ENCODE peak calls at places on chromosomes 11 and 22, in seven cellular contexts. F is kidney, M is A549, U is tibial nerve, H is fibroblast of lung, R is colonic mucosa, E is heart left ventricle. P is an unnamed sample.

GRCh38 chr11:121437018-121437685 is 15.0 kb upstream of the SORL1 start:
- DNase-seq in E (no peak), H (peak; percentile 51), F (no peak), M (no peak), R (no peak), U (peak; percentile 48), P (no peak)

GRCh38 chr11:134665571-134666268 is 253.7 kb upstream of the B3GAT1 start:
- DNase-seq in H (no peak), R (no peak), M (no peak), F (no peak), E (no peak), U (no peak), P (no peak)

GRCh38 chr11:86440843-86441242 is 66.2 kb downstream of the CCDC81 start:
- DNase-seq in H (no peak), M (no peak), E (no peak), F (no peak), R (no peak), U (no peak), P (no peak)

GRCh38 chr11:27699242-27699925 is 871 bp downstream of the BDNF start:
- DNase-seq in E (no peak), H (peak; percentile 59), U (no peak), M (peak; percentile 73), F (no peak), R (no peak), P (no peak)

GRCh38 chr11:76678316-76678715 is 7.8 kb upstream of the LRRC32 start:
- DNase-seq in U (no peak), E (no peak), R (no peak), F (no peak), H (no peak), M (no peak), P (no peak)

GRCh38 chr11:119107538-119108150 is 500 bp downstream of the C2CD2L start:
- DNase-seq in R (peak; percentile 33), U (no peak), M (no peak), E (no peak), H (no peak), F (no peak), P (no peak)

GRCh38 chr11:17423533-17424310 is 35.3 kb upstream of the KCNJ11 start:
- DNase-seq in R (peak; percentile 72), H (no peak), E (no peak), U (no peak), F (no peak), M (peak; percentile 29), P (no peak)

GRCh38 chr22:45554040-45554406 is 51.3 kb downstream of the FBLN1 start:
- DNase-seq in E (no peak), M (no peak), R (no peak), H (no peak), U (no peak), F (peak; percentile 77), P (no peak)

GRCh38 chr11:131511794-131512193 is 141.4 kb downstream of the NTM start:
- DNase-seq in R (peak; percentile 50), H (no peak), E (peak; percentile 49), U (peak; percentile 27), M (peak; percentile 9), F (no peak), P (no peak)

GRCh38 chr11:19786644-19787043 is 74.0 kb downstream of the NAV2 start:
- DNase-seq in R (peak; percentile 56), M (no peak), E (no peak), H (no peak), U (no peak), F (no peak), P (no peak)

GRCh38 chr22:29128891-29129643 is 56.2 kb downstream of the KREMEN1 start:
- DNase-seq in F (no peak), H (no peak), U (no peak), R (no peak), E (no peak), M (no peak), P (no peak)

GRCh38 chr11:25562417-25562816 is 769.5 kb upstream of the ANO3 start:
- DNase-seq in M (no peak), R (no peak), U (no peak), F (no peak), H (peak; percentile 24), E (peak; percentile 30), P (no peak)

GRCh38 chr11:23585700-23586099 is 725.4 kb upstream of the CCDC179 start:
- DNase-seq in R (no peak), E (no peak), F (no peak), U (no peak), M (no peak), H (peak; percentile 37), P (no peak)

GRCh38 chr22:30212363-30212995 is 34.1 kb downstream of the LIF start:
- DNase-seq in F (peak; percentile 87), E (peak; percentile 69), R (no peak), U (peak; percentile 66), H (peak; percentile 90), M (peak; percentile 98), P (peak; percentile 81)

GRCh38 chr22:29313126-29314071 is 2.1 kb downstream of the RASL10A start:
- DNase-seq in F (peak; percentile 78), M (peak; percentile 70), E (no peak), U (no peak), R (peak; percentile 43), H (peak; percentile 47), P (no peak)

GRCh38 chr11:107505667-107506066 is 48.0 kb upstream of the CWF19L2 start:
- DNase-seq in H (no peak), E (no peak), F (no peak), R (no peak), M (no peak), U (no peak), P (no peak)

GRCh38 chr22:42719656-42720262 is 911 bp downstream of the A4GALT start:
- DNase-seq in H (no peak), F (peak; percentile 82), R (no peak), U (no peak), M (no peak), E (peak; percentile 37), P (no peak)

GRCh38 chr11:128411812-128412211 is 175.5 kb downstream of the ETS1 start:
- DNase-seq in F (no peak), H (no peak), U (no peak), M (no peak), R (no peak), E (no peak), P (no peak)

GRCh38 chr11:65862191-65862735 is 2.0 kb downstream of the MUS81 start:
- DNase-seq in E (peak; percentile 24), F (peak; percentile 76), H (no peak), U (no peak), R (no peak), M (no peak), P (no peak)

GRCh38 chr22:17786435-17787158 is 12.3 kb upstream of the BID start:
- DNase-seq in E (peak; percentile 89), H (peak; percentile 34), R (no peak), M (no peak), F (peak; percentile 85), U (peak; percentile 54), P (no peak)
- H3K4me3 ChIP-seq in E (no peak overlapping the region), H (no peak overlapping the region), R (no peak overlapping the region), M (no peak overlapping the region), F (no peak overlapping the region), U (no peak overlapping the region), P (no peak overlapping the region)

GRCh38 chr11:100177651-100178050 is 509.4 kb upstream of the ARHGAP42 start:
- DNase-seq in F (no peak), M (no peak), U (no peak), H (no peak), E (no peak), R (no peak), P (no peak)

DNA sequence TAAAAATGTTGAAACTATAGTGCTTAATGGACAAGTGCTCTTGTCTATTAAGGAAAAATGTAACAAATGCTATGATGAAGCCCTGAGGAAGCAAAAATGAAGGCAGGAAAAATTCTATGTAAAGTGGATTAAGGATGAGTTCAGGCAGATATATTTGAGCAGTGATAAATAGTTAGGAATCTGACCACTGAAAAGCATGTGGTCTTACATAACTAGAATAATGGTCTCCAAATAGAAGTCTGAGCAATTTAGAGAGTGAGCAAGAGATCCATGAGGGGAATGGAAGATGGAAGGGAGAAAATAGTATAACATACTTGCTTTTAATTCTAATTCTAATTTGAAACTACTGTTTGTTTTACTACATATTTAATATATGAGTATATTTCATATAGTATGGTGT is 510.6 kb upstream of the ARHGAP42 start:
- DNase-seq in M (no peak), F (no peak), R (no peak), H (no peak), U (no peak), E (no peak), P (no peak)
- TF ChIP-seq CTCF in M (no peak), F (no peak), R (no peak), H (no peak), U (no peak), E (no peak), P (no peak)

GRCh38 chr11:62501432-62501891 is 45.1 kb downstream of the AHNAK start:
- DNase-seq in R (no peak), H (peak; percentile 22), F (no peak), M (no peak), U (no peak), E (peak; percentile 81), P (no peak)

GRCh38 chr11:62498492-62499286 is 47.9 kb downstream of the AHNAK start:
- DNase-seq in R (no peak), E (no peak), H (no peak), F (no peak), U (no peak), M (no peak), P (no peak)

GRCh38 chr11:62502030-62502730 is 44.4 kb downstream of the AHNAK start:
- DNase-seq in R (no peak), H (no peak), U (no peak), M (no peak), F (no peak), E (no peak), P (no peak)

GRCh38 chr11:62497132-62497915 is 49.3 kb downstream of the AHNAK start:
- DNase-seq in R (peak; percentile 65), U (no peak), H (peak; percentile 66), E (no peak), F (no peak), M (peak; percentile 85), P (no peak)

DNA sequence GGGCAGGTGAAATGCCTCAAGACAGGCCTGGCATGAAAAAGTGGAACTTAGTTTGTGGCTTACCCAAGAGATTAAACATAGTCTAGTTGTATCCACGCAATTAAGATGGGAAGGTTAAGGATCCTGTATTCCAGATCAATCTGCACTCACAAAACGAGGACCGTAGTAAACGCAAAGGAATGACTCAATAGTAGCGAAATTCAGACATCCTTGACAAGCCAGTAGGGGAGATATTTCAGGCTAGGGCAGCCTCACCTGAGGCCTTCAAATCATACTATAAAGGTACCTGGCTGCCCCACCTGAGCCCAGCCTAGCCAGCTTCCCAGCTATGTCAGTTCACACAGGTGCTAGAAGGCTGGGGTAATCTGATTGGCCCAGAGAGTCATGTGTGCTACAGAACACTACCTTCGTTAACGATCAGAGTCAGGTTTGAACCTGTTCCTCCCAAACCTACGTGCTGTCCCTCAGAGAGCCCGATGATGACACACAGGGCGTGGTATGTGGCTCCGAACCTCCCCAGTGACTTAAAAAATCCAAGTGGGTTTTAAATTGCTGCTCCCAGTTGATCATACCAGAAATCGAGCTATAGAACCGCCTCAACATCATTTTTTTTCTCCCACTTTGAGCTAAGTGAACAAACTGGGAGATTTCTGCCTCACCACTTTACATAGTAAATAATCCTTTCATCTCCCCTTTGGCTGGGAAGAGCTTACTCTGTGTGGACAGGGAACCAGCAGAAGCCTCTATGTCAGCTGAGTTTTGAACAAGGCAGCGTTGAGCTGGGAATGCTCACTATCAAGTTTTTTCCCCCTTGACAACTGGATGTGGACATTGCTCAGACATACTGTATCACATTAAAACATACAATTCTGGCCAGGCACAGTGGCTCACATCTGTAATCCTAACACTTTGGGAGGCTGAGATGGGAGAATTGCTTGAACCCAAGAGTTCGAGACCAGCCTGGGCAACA is 46.3 kb downstream of the AHNAK start:
- DNase-seq in F (no peak), E (no peak), U (no peak), M (no peak), R (peak; percentile 90), H (no peak), P (no peak)
- H3K4me1 ChIP-seq in F (peaks cover 25% of the 10 kb centered on the region), E (no peaks in the 10 kb centered on the region), U (peaks cover 48% of the 10 kb centered on the region), M (peaks cover 52% of the 10 kb centered on the region), R (peaks cover 8% of the 10 kb centered on the region), H (peaks cover 9% of the 10 kb centered on the region), P (peaks cover 21% of the 10 kb centered on the region)

GRCh38 chr11:12800032-12800671 is 125.9 kb downstream of the TEAD1 start:
- DNase-seq in M (peak; percentile 58), E (no peak), R (peak; percentile 48), H (peak; percentile 40), F (no peak), U (no peak), P (no peak)
- H3K4me3 ChIP-seq in M (peak overlapping the region; percentile 13), E (no peak overlapping the region), R (no peak overlapping the region), H (no peak overlapping the region), F (no peak overlapping the region), U (no peak overlapping the region), P (no peak overlapping the region)

P was measured in ascending aorta.